ENCODE peak calls at places on chromosomes 5 and 9, in seven cellular contexts. I is PC-3, D is GM23248, K is HCT116, Y is neuronal stem cell, T is neural progenitor cell, N is OCI-LY7. O is an unnamed sample.

GRCh38 chr9:22654833-22655232 is 208.2 kb downstream of the DMRTA1 start:
- DNase-seq in I (no peak), D (peak; percentile 32), K (no peak), Y (no peak), T (no peak), N (no peak), O (no peak)

GRCh38 chr5:90408571-90409317 is 812 bp downstream of the CETN3 start:
- DNase-seq in I (peak; percentile 63), D (peak; percentile 22), K (no peak), Y (peak; percentile 12), T (peak; percentile 16), N (peak; percentile 9), O (peak; percentile 14)

GRCh38 chr5:172362755-172363154 is 79.2 kb upstream of the UBTD2 start:
- DNase-seq in I (no peak), D (peak; percentile 78), K (no peak), Y (no peak), T (no peak), N (no peak), O (peak; percentile 40)

GRCh38 chr9:69877852-69878507 is 57.4 kb downstream of the CFAP95 start:
- DNase-seq in I (peak; percentile 58), D (peak; percentile 76), K (peak; percentile 22), Y (no peak), T (peak; percentile 50), N (peak; percentile 23), O (peak; percentile 37)

GRCh38 chr9:37377688-37378612 is 44.5 kb upstream of the GRHPR start:
- DNase-seq in I (no peak), D (no peak), K (no peak), Y (no peak), T (no peak), N (no peak), O (no peak)

GRCh38 chr5:11509793-11510192 is 394.5 kb downstream of the CTNND2 start:
- DNase-seq in I (no peak), D (no peak), K (no peak), Y (no peak), T (no peak), N (no peak), O (no peak)

GRCh38 chr5:125446986-125447385 is 700.5 kb upstream of the ZNF608 start:
- DNase-seq in I (peak; percentile 89), D (no peak), K (no peak), Y (no peak), T (no peak), N (no peak), O (no peak)

GRCh38 chr9:100108572-100108971 is 9.5 kb downstream of the INVS start:
- DNase-seq in I (no peak), D (peak; percentile 48), K (no peak), Y (no peak), T (no peak), N (no peak), O (no peak)

GRCh38 chr5:137856916-137857862 is 10.5 kb upstream of the MYOT start:
- DNase-seq in I (no peak), D (no peak), K (no peak), Y (no peak), T (no peak), N (no peak), O (no peak)

GRCh38 chr5:76953551-76954382 is 922 bp downstream of the CRHBP start:
- DNase-seq in I (no peak), D (peak; percentile 29), K (no peak), Y (peak; percentile 37), T (peak; percentile 63), N (no peak), O (peak; percentile 33)

GRCh38 chr5:35743644-35744043 is 113.0 kb upstream of the IL7R start:
- DNase-seq in I (no peak), D (no peak), K (no peak), Y (no peak), T (no peak), N (no peak), O (no peak)

GRCh38 chr5:111865356-111865755 is 108.4 kb upstream of the NREP start:
- DNase-seq in I (peak; percentile 2), D (peak; percentile 72), K (no peak), Y (no peak), T (no peak), N (no peak), O (no peak)

GRCh38 chr5:71865202-71865601 is 146.1 kb downstream of the CARTPT start:
- DNase-seq in I (peak; percentile 82), D (peak; percentile 81), K (no peak), Y (no peak), T (no peak), N (no peak), O (peak; percentile 73)

GRCh38 chr5:66551920-66552319 is 44.3 kb upstream of the MAST4 start:
- DNase-seq in I (no peak), D (peak; percentile 33), K (no peak), Y (no peak), T (no peak), N (no peak), O (peak; percentile 30)

GRCh38 chr5:145462525-145462924 is 372.6 kb downstream of the PRELID2 start:
- DNase-seq in I (no peak), D (no peak), K (no peak), Y (no peak), T (no peak), N (no peak), O (no peak)

GRCh38 chr5:174303437-174304045 is 258.0 kb downstream of the NSG2 start:
- DNase-seq in I (no peak), D (no peak), K (no peak), Y (no peak), T (no peak), N (no peak), O (no peak)

GRCh38 chr5:96741911-96742310 is 65.8 kb downstream of the ERAP1 start:
- DNase-seq in I (no peak), D (no peak), K (no peak), Y (no peak), T (no peak), N (no peak), O (no peak)

GRCh38 chr9:99607852-99608448 is 213.7 kb upstream of the NR4A3 start:
- DNase-seq in I (no peak), D (peak; percentile 23), K (no peak), Y (no peak), T (no peak), N (no peak), O (no peak)

GRCh38 chr5:33079548-33079947 is 361.2 kb upstream of the TARS1 start:
- DNase-seq in I (no peak), D (no peak), K (no peak), Y (no peak), T (no peak), N (no peak), O (no peak)

GRCh38 chr9:13033959-13034695 is 245.4 kb downstream of the MPDZ start:
- DNase-seq in I (peak; percentile 84), D (peak; percentile 78), K (peak; percentile 51), Y (peak; percentile 56), T (peak; percentile 83), N (peak; percentile 25), O (peak; percentile 47)

GRCh38 chr5:151155777-151156731 is 1.5 kb downstream of the ANXA6 start:
- DNase-seq in I (no peak), D (peak; percentile 75), K (no peak), Y (no peak), T (peak; percentile 24), N (peak; percentile 41), O (no peak)

GRCh38 chr5:111820072-111820471 is 63.1 kb upstream of the NREP start:
- DNase-seq in I (peak; percentile 3), D (no peak), K (no peak), Y (no peak), T (peak; percentile 29), N (peak; percentile 41), O (no peak)

GRCh38 chr9:131826053-131826452 is 86.2 kb upstream of the RAPGEF1 start:
- DNase-seq in I (no peak), D (no peak), K (no peak), Y (no peak), T (no peak), N (no peak), O (no peak)
- H3K4me2 ChIP-seq in I (no peak overlapping the region), D (no peak overlapping the region), K (no peak overlapping the region), Y (no peak overlapping the region), T (no peak overlapping the region), N (no peak overlapping the region), O (no peak overlapping the region)

DNA sequence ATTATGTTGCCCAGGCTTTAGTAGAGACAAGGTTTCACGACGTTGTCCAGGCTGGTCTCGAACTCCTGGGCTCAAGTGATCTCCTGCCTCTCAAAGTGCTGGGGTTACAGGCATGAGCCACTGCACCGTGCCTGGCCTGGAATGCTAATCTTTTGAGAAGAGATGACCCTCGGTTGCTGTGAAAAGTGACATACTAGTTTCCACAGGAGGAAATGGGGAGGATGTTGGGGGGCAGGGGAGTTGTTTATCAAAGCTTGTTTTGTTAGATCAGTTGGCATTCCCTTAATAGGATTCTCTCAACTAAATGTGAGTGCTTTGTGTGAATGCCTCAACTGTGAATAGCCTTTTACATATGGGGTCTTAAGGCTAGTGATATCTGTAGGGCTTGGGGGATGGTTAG is 16.4 kb upstream of the MATR3 start:
- DNase-seq in I (no peak), D (no peak), K (no peak), Y (no peak), T (peak; percentile 37), N (no peak), O (no peak)
- H3K4me1 ChIP-seq in I (peaks cover 64% of the 10 kb centered on the region), D (peaks cover 31% of the 10 kb centered on the region), K (peaks cover 30% of the 10 kb centered on the region), Y (peaks cover 18% of the 10 kb centered on the region), T (peaks cover 42% of the 10 kb centered on the region), N (peaks cover 77% of the 10 kb centered on the region), O (peaks cover 54% of the 10 kb centered on the region)

DNA sequence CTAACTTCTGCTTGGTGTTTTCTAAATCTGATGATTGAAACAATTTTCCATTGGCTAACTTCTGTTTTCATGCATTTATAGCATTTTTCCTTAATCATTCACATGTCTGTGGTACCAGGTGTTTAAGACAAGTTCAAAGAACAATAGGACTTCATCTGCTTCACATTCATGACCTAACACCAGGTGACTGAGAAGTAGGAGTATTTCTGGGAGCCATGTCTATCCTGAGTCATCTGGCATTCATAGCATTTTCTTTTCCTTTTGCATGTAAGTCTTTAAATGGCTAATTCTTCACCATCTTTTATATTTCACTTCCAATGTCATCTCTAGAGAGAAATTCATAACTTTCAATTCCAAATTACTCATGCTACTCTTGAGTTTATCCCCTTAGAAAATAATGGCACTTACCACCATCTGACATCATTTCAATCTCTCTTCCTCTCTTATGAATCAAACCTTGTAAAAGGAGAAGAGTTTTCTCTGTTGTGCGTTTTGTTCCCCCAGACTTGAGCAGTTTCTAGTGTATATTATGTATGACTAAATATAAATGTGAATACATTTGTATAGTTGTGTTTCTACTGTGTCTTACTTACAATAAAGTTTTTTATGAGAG is 1196.1 kb upstream of the CDH9 start:
- DNase-seq in I (peak; percentile 10), D (no peak), K (no peak), Y (no peak), T (no peak), N (no peak), O (peak; percentile 35)
- H2AFZ ChIP-seq in I (no peak overlapping the region), D (no peak overlapping the region), K (no peak overlapping the region), Y (no peak overlapping the region), T (no peak overlapping the region), N (no peak overlapping the region), O (no peak overlapping the region)

DNA sequence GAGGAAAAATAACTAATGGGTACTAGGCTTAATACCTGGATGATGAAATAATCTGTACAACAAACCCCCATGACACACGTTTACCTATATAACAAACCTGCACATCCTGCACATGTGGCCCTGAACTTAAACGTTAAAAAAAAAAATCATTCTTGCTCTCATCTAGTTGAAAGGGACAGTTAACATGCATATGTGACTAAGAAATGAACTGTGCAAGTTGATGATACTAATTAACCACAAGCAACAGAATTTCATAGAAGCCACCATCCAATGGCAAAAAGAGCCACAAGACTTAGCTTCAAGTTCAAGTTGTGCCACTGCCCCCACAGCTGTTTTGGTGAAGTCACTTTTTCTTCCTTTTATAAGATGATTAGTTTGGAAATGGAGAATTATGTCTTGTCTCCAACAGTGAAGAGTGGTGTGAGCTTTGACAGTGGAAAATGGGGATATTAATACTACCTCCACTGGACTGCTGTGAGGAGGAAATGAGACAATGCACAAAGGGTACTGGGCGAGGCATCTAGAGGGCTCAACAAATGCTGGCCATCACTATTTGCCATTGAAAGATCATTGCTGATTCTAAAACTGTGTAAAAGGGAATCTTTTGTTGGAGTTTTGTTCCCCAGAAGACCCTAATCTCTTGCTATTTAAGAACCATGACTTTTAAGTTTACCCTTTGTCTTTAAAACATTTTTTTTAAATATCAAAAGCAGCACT is 202.1 kb downstream of the EBF1 start:
- DNase-seq in I (no peak), D (no peak), K (no peak), Y (no peak), T (no peak), N (no peak), O (no peak)
- H3K4me2 ChIP-seq in I (peak overlapping the region; percentile 8), D (no peak overlapping the region), K (no peak overlapping the region), Y (no peak overlapping the region), T (no peak overlapping the region), N (peak overlapping the region; percentile 53), O (no peak overlapping the region)

O was measured in mammary epithelial cell.